ENCODE peak calls at places on chromosome 7, in nine cellular contexts. D, G, X, K, O, R, L, W and A are unnamed samples.

GRCh38 chr7:110027385-110027784 is 1063.5 kb upstream of the LRRN3 start:
- DNase-seq in X (no peak), D (no peak), L (no peak), R (no peak), G (no peak), W (no peak), O (no peak), K (no peak), A (no peak)

GRCh38 chr7:98307971-98308466 is 26.5 kb downstream of the BRI3 start:
- DNase-seq in L (no peak), G (no peak), W (no peak), O (no peak), K (no peak), D (no peak), X (no peak), R (no peak), A (no peak)

GRCh38 chr7:102272075-102272916 is 14.4 kb upstream of the SH2B2 start:
- DNase-seq in D (peak; percentile 65), X (peak; percentile 58), O (peak; percentile 90), W (no peak), L (peak; percentile 80), R (peak; percentile 50), K (peak; percentile 86), G (peak; percentile 74), A (peak; percentile 65)

GRCh38 chr7:2107386-2108085 is 125.2 kb downstream of the MAD1L1 start:
- DNase-seq in W (no peak), O (no peak), G (no peak), X (no peak), L (no peak), K (no peak), D (peak; percentile 76), R (no peak), A (peak; percentile 40)

GRCh38 chr7:13829914-13830603 is 159.4 kb downstream of the ETV1 start:
- DNase-seq in X (no peak), G (no peak), L (peak; percentile 97), K (peak; percentile 61), O (peak; percentile 41), W (no peak), R (peak; percentile 31), D (no peak), A (peak; percentile 68)

GRCh38 chr7:98284335-98285036 is 3.0 kb downstream of the BRI3 start:
- DNase-seq in L (peak; percentile 86), O (peak; percentile 90), K (no peak), W (no peak), D (peak; percentile 49), R (no peak), G (peak; percentile 90), X (no peak), A (peak; percentile 42)

GRCh38 chr7:80386686-80387085 is 125.2 kb downstream of the GNAT3 start:
- DNase-seq in X (no peak), D (no peak), K (no peak), O (peak; percentile 46), G (no peak), W (no peak), R (no peak), L (peak; percentile 47), A (peak; percentile 49)

GRCh38 chr7:127536426-127537152 is 48.8 kb downstream of the GCC1 start:
- DNase-seq in D (no peak), G (no peak), K (no peak), X (no peak), R (no peak), W (no peak), O (peak; percentile 22), L (no peak), A (no peak)

GRCh38 chr7:135290594-135290993 is 57.0 kb downstream of the STRA8 start:
- DNase-seq in X (no peak), D (no peak), O (no peak), W (no peak), G (no peak), R (no peak), K (no peak), L (no peak), A (no peak)

GRCh38 chr7:80740778-80741545 is 102.5 kb downstream of the CD36 start:
- DNase-seq in R (no peak), L (peak; percentile 75), G (peak; percentile 77), X (no peak), K (no peak), O (peak; percentile 77), D (no peak), W (no peak), A (peak; percentile 78)

GRCh38 chr7:37376386-37376785 is 72.3 kb downstream of the ELMO1 start:
- DNase-seq in D (no peak), X (no peak), R (no peak), O (no peak), G (peak; percentile 65), K (no peak), L (no peak), W (no peak), A (no peak)

GRCh38 chr7:112550468-112551060 is 69.8 kb downstream of the LSMEM1 start:
- DNase-seq in R (no peak), X (peak; percentile 8), W (no peak), G (peak; percentile 63), O (peak; percentile 75), D (peak; percentile 44), L (peak; percentile 86), K (peak; percentile 87), A (peak; percentile 72)

GRCh38 chr7:94325121-94325475 is 69.6 kb upstream of the COL1A2 start:
- DNase-seq in D (no peak), O (peak; percentile 60), R (no peak), L (no peak), W (no peak), G (no peak), K (no peak), X (no peak), A (no peak)